ENCODE peak calls at places on chromosomes 7 and 10, in seven cellular contexts. I is kidney tubule cell, V is head of caudate nucleus, M is NCI-H2171 treated with DMSO at 0.1 percent for 48 hours, B is C1 segment of cervical spinal cord, P is astrocyte, T is fibroblast of lung. H is an unnamed sample.

GRCh38 chr10:60384708-60385398 is 4.8 kb downstream of the ANK3 start:
- DNase-seq in I (peak), V (no peak), M (no peak), B (no peak), P (peak), T (peak), H (no peak)

GRCh38 chr10:11270135-11270857 is 252.6 kb downstream of the CELF2 start:
- DNase-seq in I (peak), V (peak), M (no peak), B (peak), P (peak), T (peak), H (peak)

GRCh38 chr7:22420973-22421635 is 64.2 kb upstream of the RAPGEF5 start:
- DNase-seq in I (no peak), V (no peak), M (peak), B (no peak), P (no peak), T (no peak), H (no peak)

GRCh38 chr10:124741281-124741921 is 2.8 kb downstream of the FAM53B start:
- DNase-seq in I (peak), V (peak), M (no peak), B (peak), P (peak), T (peak), H (peak)

GRCh38 chr7:107396990-107397389 is 72.9 kb upstream of the GPR22 start:
- DNase-seq in I (peak), V (no peak), M (no peak), B (no peak), P (no peak), T (no peak), H (no peak)

GRCh38 chr7:156816943-156817572 is 75.9 kb downstream of the LMBR1 start:
- DNase-seq in I (peak), V (no peak), M (peak), B (no peak), P (no peak), T (peak), H (peak)

GRCh38 chr7:90933984-90934383 is 330.2 kb upstream of the FZD1 start:
- DNase-seq in I (no peak), V (no peak), M (peak), B (no peak), P (no peak), T (no peak), H (no peak)

GRCh38 chr10:81873932-81874816 is 820 bp upstream of the NRG3 start:
- DNase-seq in I (peak), V (peak), M (peak), B (peak), P (peak), T (peak), H (peak)

GRCh38 chr10:46328853-46329689 is 42.3 kb downstream of the ANTXRL start:
- DNase-seq in I (no peak), V (no peak), M (no peak), B (peak), P (no peak), T (no peak), H (no peak)

GRCh38 chr7:25840209-25840792 is 311.7 kb upstream of the NFE2L3 start:
- DNase-seq in I (no peak), V (no peak), M (no peak), B (no peak), P (no peak), T (no peak), H (no peak)

GRCh38 chr7:503575-504111 is 16.0 kb downstream of the PDGFA start:
- DNase-seq in I (peak), V (no peak), M (no peak), B (no peak), P (no peak), T (no peak), H (no peak)

GRCh38 chr10:122567056-122567660 is 6.6 kb downstream of the DMBT1 start:
- DNase-seq in I (peak), V (no peak), M (no peak), B (no peak), P (no peak), T (no peak), H (no peak)

GRCh38 chr7:28579571-28579970 is 167.3 kb downstream of the CREB5 start:
- DNase-seq in I (peak), V (no peak), M (no peak), B (no peak), P (peak), T (peak), H (no peak)

GRCh38 chr7:155408657-155409586 is 49.0 kb upstream of the EN2 start:
- DNase-seq in I (peak), V (no peak), M (no peak), B (no peak), P (no peak), T (no peak), H (no peak)

GRCh38 chr10:23158370-23158769 is 33.7 kb upstream of the PTF1A start:
- DNase-seq in I (peak), V (peak), M (peak), B (no peak), P (peak), T (peak), H (peak)

GRCh38 chr7:124171068-124171467 is 138.2 kb upstream of the TMEM229A start:
- DNase-seq in I (peak), V (peak), M (no peak), B (no peak), P (no peak), T (no peak), H (no peak)

GRCh38 chr7:107234436-107234835 is 65.6 kb downstream of the HBP1 start:
- DNase-seq in I (no peak), V (no peak), M (no peak), B (no peak), P (no peak), T (peak), H (no peak)

GRCh38 chr10:86899128-86899527 is 58.3 kb downstream of the MMRN2 start:
- DNase-seq in I (no peak), V (no peak), M (no peak), B (no peak), P (no peak), T (peak), H (no peak)